ENCODE peak calls at places on chromosome X, in four cellular contexts. B, Z, F and G are unnamed samples.

GRCh38 chrX:97517763-97518162 is 634.1 kb downstream of the RPA4 start:
- DNase-seq in B (no peak), Z (no peak), F (no peak), G (no peak)

GRCh38 chrX:139120760-139121159 is 409.2 kb upstream of the FGF13 start:
- DNase-seq in B (no peak), Z (no peak), F (peak), G (no peak)

GRCh38 chrX:135981010-135981409 is 4.2 kb upstream of the SLC9A6 start:
- DNase-seq in B (no peak), Z (no peak), F (no peak), G (no peak)

GRCh38 chrX:96579252-96579651 is 105.4 kb upstream of the DIAPH2 start:
- DNase-seq in B (no peak), Z (no peak), F (no peak), G (no peak)

GRCh38 chrX:108072746-108073145 is 18.6 kb downstream of the PSMD10 start:
- DNase-seq in B (peak), Z (no peak), F (no peak), G (peak)

GRCh38 chrX:7711167-7711566 is 131.8 kb upstream of the VCX start:
- DNase-seq in B (no peak), Z (no peak), F (no peak), G (no peak)

GRCh38 chrX:56782791-56783449 is 53.9 kb downstream of the NBDY start:
- DNase-seq in B (no peak), Z (peak), F (no peak), G (no peak)

GRCh38 chrX:153395613-153396319 is 5.4 kb downstream of the PNMA6E start:
- DNase-seq in B (no peak), Z (no peak), F (no peak), G (no peak)

GRCh38 chrX:40148439-40149285 is 50.9 kb upstream of the BCOR start:
- DNase-seq in B (no peak), Z (no peak), F (no peak), G (no peak)

GRCh38 chrX:21479695-21480280 is 105.6 kb downstream of the CNKSR2 start:
- DNase-seq in B (peak), Z (no peak), F (peak), G (peak)

GRCh38 chrX:2933125-2933900 is 4.2 kb upstream of the ARSD start:
- DNase-seq in B (no peak), Z (no peak), F (no peak), G (no peak)

GRCh38 chrX:82196866-82197265 is 995.0 kb downstream of the SH3BGRL start:
- DNase-seq in B (no peak), Z (no peak), F (no peak), G (no peak)

GRCh38 chrX:7076245-7076661 is 71.3 kb upstream of the STS start:
- DNase-seq in B (no peak), Z (no peak), F (no peak), G (no peak)

GRCh38 chrX:49932786-49933185 is 10.4 kb downstream of the CLCN5 start:
- DNase-seq in B (no peak), Z (no peak), F (no peak), G (no peak)

GRCh38 chrX:68238568-68238967 is 194.7 kb downstream of the OPHN1 start:
- DNase-seq in B (no peak), Z (no peak), F (peak), G (no peak)

GRCh38 chrX:82813671-82814078 is 694.4 kb upstream of the POU3F4 start:
- DNase-seq in B (peak), Z (no peak), F (peak), G (peak)

GRCh38 chrX:30858098-30858497 is 31.0 kb downstream of the TAB3 start:
- DNase-seq in B (no peak), Z (no peak), F (no peak), G (no peak)

GRCh38 chrX:38375888-38376287 is 23.5 kb downstream of the OTC start:
- DNase-seq in B (peak), Z (no peak), F (no peak), G (peak)

GRCh38 chrX:46185923-46186810 is 359.1 kb downstream of the ZNF674 start:
- DNase-seq in B (no peak), Z (no peak), F (no peak), G (no peak)

GRCh38 chrX:74452199-74452481 is 30.8 kb downstream of the SLC16A2 start:
- DNase-seq in B (no peak), Z (no peak), F (no peak), G (no peak)

GRCh38 chrX:38649227-38649626 is 87.9 kb downstream of the TSPAN7 start:
- DNase-seq in B (no peak), Z (no peak), F (no peak), G (no peak)

GRCh38 chrX:54172455-54172854 is 10.6 kb downstream of the FAM120C start:
- DNase-seq in B (no peak), Z (no peak), F (no peak), G (no peak)

GRCh38 chrX:130300010-130300282 is 31.2 kb upstream of the ZNF280C start:
- DNase-seq in B (no peak), Z (no peak), F (no peak), G (no peak)

GRCh38 chrX:40165206-40165605 is 67.4 kb upstream of the BCOR start:
- DNase-seq in B (no peak), Z (peak), F (no peak), G (no peak)

GRCh38 chrX:24149346-24150050 is at the start of gene ZFX:
- DNase-seq in B (peak), Z (peak), F (peak), G (peak)

GRCh38 chrX:73765776-73766465 is 202.9 kb downstream of the CHIC1 start:
- DNase-seq in B (no peak), Z (no peak), F (no peak), G (no peak)

GRCh38 chrX:17022205-17022604 is 75.7 kb downstream of the REPS2 start:
- DNase-seq in B (peak), Z (no peak), F (peak), G (peak)

GRCh38 chrX:130125090-130125489 is 14.8 kb upstream of the ELF4 start:
- DNase-seq in B (no peak), Z (no peak), F (peak), G (peak)

GRCh38 chrX:142977128-142977914 is 48.4 kb upstream of the SPANXN4 start:
- DNase-seq in B (no peak), Z (no peak), F (no peak), G (no peak)

GRCh38 chrX:29143756-29144155 is 556.5 kb downstream of the IL1RAPL1 start:
- DNase-seq in B (no peak), Z (no peak), F (no peak), G (peak)
- TF ChIP-seq CTCF in B (no peak), Z (no peak), F (no peak), G (no peak)

GRCh38 chrX:47595701-47596655 is 13.7 kb downstream of the TIMP1 start:
- DNase-seq in B (peak), Z (no peak), F (peak), G (peak)
- H3K4me3 ChIP-seq in B (no peak), Z (no peak), F (no peak), G (no peak)

GRCh38 chrX:81174286-81174685 is 27.4 kb downstream of the HMGN5 start:
- DNase-seq in B (no peak), Z (no peak), F (peak), G (peak)
- TF ChIP-seq CTCF in B (no peak), Z (no peak), F (peak), G (no peak)

GRCh38 chrX:45154462-45154861 is 46.2 kb downstream of the DIPK2B start:
- DNase-seq in B (no peak), Z (no peak), F (no peak), G (no peak)

GRCh38 chrX:45154033-45154360 is 46.7 kb downstream of the DIPK2B start:
- DNase-seq in B (no peak), Z (no peak), F (no peak), G (no peak)

GRCh38 chrX:45157647-45158046 is 43.0 kb downstream of the DIPK2B start:
- DNase-seq in B (no peak), Z (no peak), F (no peak), G (no peak)
- H3K4me3 ChIP-seq in B (no peak), Z (no peak), F (no peak), G (no peak)

GRCh38 chrX:100911731-100912130 is 17.0 kb downstream of the XKRX start:
- DNase-seq in B (no peak), Z (no peak), F (no peak), G (peak)
- TF ChIP-seq CTCF in B (no peak), Z (no peak), F (no peak), G (no peak)

GRCh38 chrX:112839856-112840255 is 775 bp downstream of the AMOT start:
- DNase-seq in B (no peak), Z (no peak), F (no peak), G (no peak)

GRCh38 chrX:112841820-112842157 is 1.2 kb upstream of the AMOT start:
- DNase-seq in B (no peak), Z (no peak), F (no peak), G (no peak)

GRCh38 chrX:112840382-112841113 is at the start of gene AMOT:
- DNase-seq in B (peak), Z (peak), F (peak), G (peak)

GRCh38 chrX:112844250-112844649 is 3.6 kb upstream of the AMOT start:
- DNase-seq in B (no peak), Z (no peak), F (no peak), G (no peak)

DNA sequence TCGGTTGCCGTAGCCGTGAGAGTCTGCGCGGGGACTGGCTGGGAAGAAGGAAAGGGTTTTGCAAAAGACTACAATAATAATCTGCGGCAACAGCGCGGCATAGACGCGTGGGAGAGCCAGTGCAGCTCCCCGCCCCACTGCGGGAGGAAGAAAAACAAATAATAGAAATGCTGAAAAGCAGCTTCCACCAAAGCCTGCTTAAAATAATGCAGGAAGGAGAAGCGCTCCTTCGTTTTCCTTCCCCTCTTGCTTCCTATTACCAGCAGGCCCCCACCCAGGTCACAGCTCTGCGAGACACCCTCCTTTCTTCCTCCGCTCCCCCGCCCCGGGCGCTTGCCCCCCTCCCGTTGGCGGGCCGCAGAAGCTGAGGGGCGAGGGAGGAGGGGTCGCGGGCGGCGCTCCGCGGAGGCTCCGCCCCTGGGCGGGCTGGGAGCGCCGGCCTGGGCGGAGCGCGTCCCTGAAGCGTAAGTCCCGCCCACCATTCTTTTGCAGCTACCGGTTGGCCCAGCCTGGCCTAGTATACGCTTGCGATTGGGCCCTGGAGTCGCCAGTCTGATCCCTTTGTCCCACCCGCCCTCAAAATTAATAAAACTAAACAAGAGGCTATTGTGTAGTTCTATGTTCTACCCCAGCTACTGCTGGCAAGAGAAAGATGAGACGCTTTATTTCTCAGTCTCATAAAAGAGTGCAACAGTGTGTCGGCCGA is 636 bp upstream of the AMOT start:
- DNase-seq in B (peak), Z (peak), F (peak), G (peak)
- H3K4me3 ChIP-seq in B (peak), Z (peak), F (peak), G (peak)

GRCh38 chrX:52217494-52218160 is 32.9 kb downstream of the MAGED4 start:
- DNase-seq in B (no peak), Z (no peak), F (no peak), G (no peak)
- TF ChIP-seq CTCF in B (no peak), Z (no peak), F (no peak), G (no peak)

DNA sequence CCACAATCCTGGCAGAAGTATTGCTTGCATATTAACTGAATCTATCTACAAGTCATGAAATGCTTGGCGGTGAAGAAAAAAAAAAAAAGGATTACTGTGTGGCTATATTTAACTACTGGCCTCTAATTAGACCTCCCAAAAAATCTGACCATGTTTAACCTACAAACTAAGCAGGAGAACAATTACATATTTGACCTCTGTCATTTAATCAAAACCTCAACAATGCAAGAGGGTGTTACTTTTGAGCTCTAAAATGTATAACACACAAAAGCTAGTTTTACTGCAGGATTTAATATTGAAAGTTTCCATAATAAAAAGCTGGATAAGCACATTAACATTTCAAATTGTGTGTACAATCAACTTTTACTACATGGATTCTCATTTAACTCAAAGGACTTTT is 1.5 kb downstream of the ITM2A start:
- DNase-seq in B (no peak), Z (no peak), F (no peak), G (no peak)
- H3K4me3 ChIP-seq in B (no peak), Z (no peak), F (no peak), G (no peak)